ENCODE peak calls at places on chromosome 14, in ten cellular contexts. One of them, this sample, is unnamed.

GRCh38 chr14:89519000-89519399 is 102.0 kb upstream of the FOXN3 start:
- DNase-seq in ascending aorta: no peak
- DNase-seq in Peyer's patch: no peak
- DNase-seq in keratinocyte: no peak
- DNase-seq in upper lobe of left lung: no peak
- DNase-seq in cardiac muscle cell: no peak
- DNase-seq in mammary epithelial cell: no peak
- DNase-seq in fibroblast of lung: peak; percentile 84
- DNase-seq in GM23248: no peak
- DNase-seq in hepatocyte: no peak
- DNase-seq in this sample: no peak

GRCh38 chr14:75404843-75405242 is 23.0 kb upstream of the JDP2 start:
- DNase-seq in cardiac muscle cell: no peak
- DNase-seq in ascending aorta: no peak
- DNase-seq in GM23248: no peak
- DNase-seq in fibroblast of lung: no peak
- DNase-seq in Peyer's patch: no peak
- DNase-seq in keratinocyte: no peak
- DNase-seq in hepatocyte: no peak
- DNase-seq in upper lobe of left lung: peak; percentile 79
- DNase-seq in mammary epithelial cell: no peak
- DNase-seq in this sample: no peak

GRCh38 chr14:74913986-74914573 is 9.0 kb downstream of the RPS6KL1 start:
- DNase-seq in hepatocyte: peak; percentile 87
- DNase-seq in Peyer's patch: no peak
- DNase-seq in cardiac muscle cell: peak; percentile 75
- DNase-seq in mammary epithelial cell: peak; percentile 57
- DNase-seq in keratinocyte: no peak
- DNase-seq in fibroblast of lung: peak; percentile 83
- DNase-seq in ascending aorta: no peak
- DNase-seq in GM23248: peak; percentile 90
- DNase-seq in upper lobe of left lung: peak; percentile 40
- DNase-seq in this sample: peak; percentile 86

GRCh38 chr14:104141621-104142091 is 3.3 kb downstream of the KIF26A start:
- DNase-seq in cardiac muscle cell: no peak
- DNase-seq in hepatocyte: no peak
- DNase-seq in GM23248: no peak
- DNase-seq in fibroblast of lung: no peak
- DNase-seq in mammary epithelial cell: no peak
- DNase-seq in Peyer's patch: no peak
- DNase-seq in upper lobe of left lung: no peak
- DNase-seq in keratinocyte: no peak
- DNase-seq in ascending aorta: no peak
- DNase-seq in this sample: peak; percentile 45

GRCh38 chr14:83085141-83085540 is 1551.5 kb upstream of the SEL1L start:
- DNase-seq in hepatocyte: no peak
- DNase-seq in fibroblast of lung: no peak
- DNase-seq in mammary epithelial cell: no peak
- DNase-seq in keratinocyte: no peak
- DNase-seq in GM23248: no peak
- DNase-seq in Peyer's patch: no peak
- DNase-seq in ascending aorta: no peak
- DNase-seq in cardiac muscle cell: no peak
- DNase-seq in upper lobe of left lung: no peak
- DNase-seq in this sample: no peak

GRCh38 chr14:104014764-104015163 is 70.7 kb upstream of the ASPG start:
- DNase-seq in Peyer's patch: no peak
- DNase-seq in fibroblast of lung: no peak
- DNase-seq in keratinocyte: no peak
- DNase-seq in hepatocyte: no peak
- DNase-seq in GM23248: no peak
- DNase-seq in cardiac muscle cell: no peak
- DNase-seq in upper lobe of left lung: no peak
- DNase-seq in ascending aorta: no peak
- DNase-seq in mammary epithelial cell: no peak
- DNase-seq in this sample: no peak

GRCh38 chr14:37585971-37586759 is 8.9 kb downstream of the FOXA1 start:
- DNase-seq in Peyer's patch: no peak
- DNase-seq in keratinocyte: no peak
- DNase-seq in cardiac muscle cell: no peak
- DNase-seq in fibroblast of lung: no peak
- DNase-seq in mammary epithelial cell: no peak
- DNase-seq in ascending aorta: no peak
- DNase-seq in hepatocyte: no peak
- DNase-seq in GM23248: no peak
- DNase-seq in upper lobe of left lung: no peak
- DNase-seq in this sample: no peak

GRCh38 chr14:90567991-90568390 is 171.2 kb downstream of the CALM1 start:
- DNase-seq in Peyer's patch: no peak
- DNase-seq in keratinocyte: no peak
- DNase-seq in mammary epithelial cell: no peak
- DNase-seq in cardiac muscle cell: no peak
- DNase-seq in ascending aorta: no peak
- DNase-seq in fibroblast of lung: no peak
- DNase-seq in upper lobe of left lung: no peak
- DNase-seq in hepatocyte: no peak
- DNase-seq in GM23248: no peak
- DNase-seq in this sample: no peak

GRCh38 chr14:101762530-101763101 is 1.1 kb downstream of the PPP2R5C start:
- DNase-seq in GM23248: no peak
- DNase-seq in ascending aorta: no peak
- DNase-seq in hepatocyte: no peak
- DNase-seq in upper lobe of left lung: no peak
- DNase-seq in mammary epithelial cell: no peak
- DNase-seq in fibroblast of lung: no peak
- DNase-seq in cardiac muscle cell: no peak
- DNase-seq in keratinocyte: no peak
- DNase-seq in Peyer's patch: no peak
- DNase-seq in this sample: no peak

GRCh38 chr14:32468955-32469354 is 139.9 kb downstream of the AKAP6 start:
- DNase-seq in mammary epithelial cell: peak; percentile 80
- DNase-seq in GM23248: peak; percentile 94
- DNase-seq in keratinocyte: no peak
- DNase-seq in ascending aorta: no peak
- DNase-seq in fibroblast of lung: peak; percentile 84
- DNase-seq in upper lobe of left lung: no peak
- DNase-seq in Peyer's patch: no peak
- DNase-seq in cardiac muscle cell: no peak
- DNase-seq in hepatocyte: peak; percentile 20
- DNase-seq in this sample: peak; percentile 31

GRCh38 chr14:79890527-79890926 is 320.8 kb downstream of the DIO2 start:
- DNase-seq in keratinocyte: no peak
- DNase-seq in mammary epithelial cell: no peak
- DNase-seq in hepatocyte: no peak
- DNase-seq in GM23248: no peak
- DNase-seq in upper lobe of left lung: no peak
- DNase-seq in ascending aorta: no peak
- DNase-seq in fibroblast of lung: no peak
- DNase-seq in Peyer's patch: no peak
- DNase-seq in cardiac muscle cell: no peak
- DNase-seq in this sample: no peak

GRCh38 chr14:67579636-67580035 is 20.4 kb downstream of the PIGH start:
- DNase-seq in upper lobe of left lung: no peak
- DNase-seq in Peyer's patch: no peak
- DNase-seq in fibroblast of lung: no peak
- DNase-seq in cardiac muscle cell: no peak
- DNase-seq in keratinocyte: no peak
- DNase-seq in mammary epithelial cell: no peak
- DNase-seq in GM23248: no peak
- DNase-seq in hepatocyte: no peak
- DNase-seq in ascending aorta: no peak
- DNase-seq in this sample: no peak
- H3K4me1 ChIP-seq in upper lobe of left lung: no peaks in the 10 kb centered on the region
- H3K4me1 ChIP-seq in Peyer's patch: no peaks in the 10 kb centered on the region
- H3K4me1 ChIP-seq in fibroblast of lung: no peaks in the 10 kb centered on the region
- H3K4me1 ChIP-seq in cardiac muscle cell: no peaks in the 10 kb centered on the region
- H3K4me1 ChIP-seq in keratinocyte: no peaks in the 10 kb centered on the region
- H3K4me1 ChIP-seq in mammary epithelial cell: no peaks in the 10 kb centered on the region
- H3K4me1 ChIP-seq in GM23248: no peaks in the 10 kb centered on the region
- H3K4me1 ChIP-seq in hepatocyte: peaks cover 15% of the 10 kb centered on the region
- H3K4me1 ChIP-seq in ascending aorta: no peaks in the 10 kb centered on the region
- H3K4me1 ChIP-seq in this sample: no peaks in the 10 kb centered on the region

DNA sequence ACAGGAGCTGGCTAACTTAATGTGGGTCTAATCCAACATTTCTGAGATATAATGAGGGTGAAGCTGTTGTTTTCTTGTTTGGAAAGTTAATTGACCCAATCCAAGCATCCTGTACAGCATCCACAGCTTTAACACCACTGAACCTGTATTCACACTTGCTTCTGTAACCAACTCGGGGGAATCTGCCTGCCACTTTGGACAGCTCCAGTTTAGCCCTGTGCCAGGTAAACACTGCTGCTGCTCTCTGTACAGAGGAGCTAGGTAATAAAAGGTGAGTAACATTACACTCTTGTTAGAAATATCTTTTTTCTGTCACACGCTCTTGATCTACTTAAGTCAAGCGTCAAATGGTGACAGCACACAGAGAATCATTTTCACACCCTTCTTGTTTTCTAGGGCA is 700 bp downstream of the OR11G2 start:
- DNase-seq in mammary epithelial cell: no peak
- DNase-seq in ascending aorta: no peak
- DNase-seq in keratinocyte: no peak
- DNase-seq in Peyer's patch: no peak
- DNase-seq in fibroblast of lung: no peak
- DNase-seq in cardiac muscle cell: no peak
- DNase-seq in upper lobe of left lung: no peak
- DNase-seq in hepatocyte: no peak
- DNase-seq in GM23248: no peak
- DNase-seq in this sample: no peak
- H3K9me3 ChIP-seq in mammary epithelial cell: peaks cover 16% of the 10 kb centered on the region
- H3K9me3 ChIP-seq in ascending aorta: no peaks in the 10 kb centered on the region
- H3K9me3 ChIP-seq in keratinocyte: no peaks in the 10 kb centered on the region
- H3K9me3 ChIP-seq in Peyer's patch: no peaks in the 10 kb centered on the region
- H3K9me3 ChIP-seq in fibroblast of lung: no peaks in the 10 kb centered on the region
- H3K9me3 ChIP-seq in cardiac muscle cell: no peaks in the 10 kb centered on the region
- H3K9me3 ChIP-seq in upper lobe of left lung: no peaks in the 10 kb centered on the region
- H3K9me3 ChIP-seq in hepatocyte: no peaks in the 10 kb centered on the region
- H3K9me3 ChIP-seq in GM23248: no peaks in the 10 kb centered on the region
- H3K9me3 ChIP-seq in this sample: no peaks in the 10 kb centered on the region

GRCh38 chr14:77307099-77307496 is 13.6 kb downstream of the POMT2 start:
- DNase-seq in ascending aorta: no peak
- DNase-seq in mammary epithelial cell: peak; percentile 57
- DNase-seq in hepatocyte: peak; percentile 37
- DNase-seq in fibroblast of lung: no peak
- DNase-seq in Peyer's patch: no peak
- DNase-seq in keratinocyte: no peak
- DNase-seq in upper lobe of left lung: no peak
- DNase-seq in cardiac muscle cell: no peak
- DNase-seq in GM23248: peak; percentile 41
- DNase-seq in this sample: no peak
- H3K27ac ChIP-seq in ascending aorta: peak overlapping the region; percentile 31
- H3K27ac ChIP-seq in mammary epithelial cell: no peak overlapping the region
- H3K27ac ChIP-seq in hepatocyte: peak overlapping the region; percentile 24
- H3K27ac ChIP-seq in fibroblast of lung: no peak overlapping the region
- H3K27ac ChIP-seq in Peyer's patch: no peak overlapping the region
- H3K27ac ChIP-seq in keratinocyte: no peak overlapping the region
- H3K27ac ChIP-seq in upper lobe of left lung: no peak overlapping the region
- H3K27ac ChIP-seq in cardiac muscle cell: no peak overlapping the region
- H3K27ac ChIP-seq in GM23248: peak overlapping the region; percentile 52
- H3K27ac ChIP-seq in this sample: peak overlapping the region; percentile 47

GRCh38 chr14:52907949-52908348 is 42.9 kb downstream of the FERMT2 start:
- DNase-seq in GM23248: no peak
- DNase-seq in upper lobe of left lung: no peak
- DNase-seq in mammary epithelial cell: no peak
- DNase-seq in hepatocyte: no peak
- DNase-seq in Peyer's patch: no peak
- DNase-seq in fibroblast of lung: no peak
- DNase-seq in ascending aorta: no peak
- DNase-seq in cardiac muscle cell: no peak
- DNase-seq in keratinocyte: no peak
- DNase-seq in this sample: no peak

GRCh38 chr14:52906141-52906601 is 44.7 kb downstream of the FERMT2 start:
- DNase-seq in Peyer's patch: no peak
- DNase-seq in mammary epithelial cell: peak; percentile 83
- DNase-seq in keratinocyte: peak; percentile 44
- DNase-seq in cardiac muscle cell: no peak
- DNase-seq in hepatocyte: no peak
- DNase-seq in ascending aorta: no peak
- DNase-seq in fibroblast of lung: peak; percentile 94
- DNase-seq in upper lobe of left lung: no peak
- DNase-seq in GM23248: peak; percentile 93
- DNase-seq in this sample: no peak

GRCh38 chr14:52900731-52901130 is 50.1 kb downstream of the FERMT2 start:
- DNase-seq in keratinocyte: peak; percentile 71
- DNase-seq in ascending aorta: no peak
- DNase-seq in fibroblast of lung: no peak
- DNase-seq in Peyer's patch: no peak
- DNase-seq in hepatocyte: no peak
- DNase-seq in mammary epithelial cell: peak; percentile 33
- DNase-seq in cardiac muscle cell: no peak
- DNase-seq in GM23248: no peak
- DNase-seq in upper lobe of left lung: no peak
- DNase-seq in this sample: no peak

GRCh38 chr14:52901357-52901980 is 49.4 kb downstream of the FERMT2 start:
- DNase-seq in ascending aorta: no peak
- DNase-seq in Peyer's patch: no peak
- DNase-seq in fibroblast of lung: no peak
- DNase-seq in hepatocyte: no peak
- DNase-seq in keratinocyte: no peak
- DNase-seq in upper lobe of left lung: no peak
- DNase-seq in cardiac muscle cell: no peak
- DNase-seq in GM23248: no peak
- DNase-seq in mammary epithelial cell: no peak
- DNase-seq in this sample: no peak

GRCh38 chr14:52902971-52903385 is 47.9 kb downstream of the FERMT2 start:
- DNase-seq in keratinocyte: no peak
- DNase-seq in ascending aorta: no peak
- DNase-seq in hepatocyte: no peak
- DNase-seq in fibroblast of lung: peak; percentile 59
- DNase-seq in Peyer's patch: no peak
- DNase-seq in mammary epithelial cell: peak; percentile 29
- DNase-seq in upper lobe of left lung: no peak
- DNase-seq in GM23248: peak; percentile 61
- DNase-seq in cardiac muscle cell: no peak
- DNase-seq in this sample: no peak
- H3K4me1 ChIP-seq in keratinocyte: peaks cover 36% of the 10 kb centered on the region
- H3K4me1 ChIP-seq in ascending aorta: no peaks in the 10 kb centered on the region
- H3K4me1 ChIP-seq in hepatocyte: no peaks in the 10 kb centered on the region
- H3K4me1 ChIP-seq in fibroblast of lung: peaks cover 17% of the 10 kb centered on the region
- H3K4me1 ChIP-seq in Peyer's patch: no peaks in the 10 kb centered on the region
- H3K4me1 ChIP-seq in mammary epithelial cell: peaks cover 26% of the 10 kb centered on the region
- H3K4me1 ChIP-seq in upper lobe of left lung: peaks cover 15% of the 10 kb centered on the region
- H3K4me1 ChIP-seq in GM23248: peaks cover 72% of the 10 kb centered on the region
- H3K4me1 ChIP-seq in cardiac muscle cell: peaks cover 5% of the 10 kb centered on the region
- H3K4me1 ChIP-seq in this sample: peaks cover 95% of the 10 kb centered on the region

DNA sequence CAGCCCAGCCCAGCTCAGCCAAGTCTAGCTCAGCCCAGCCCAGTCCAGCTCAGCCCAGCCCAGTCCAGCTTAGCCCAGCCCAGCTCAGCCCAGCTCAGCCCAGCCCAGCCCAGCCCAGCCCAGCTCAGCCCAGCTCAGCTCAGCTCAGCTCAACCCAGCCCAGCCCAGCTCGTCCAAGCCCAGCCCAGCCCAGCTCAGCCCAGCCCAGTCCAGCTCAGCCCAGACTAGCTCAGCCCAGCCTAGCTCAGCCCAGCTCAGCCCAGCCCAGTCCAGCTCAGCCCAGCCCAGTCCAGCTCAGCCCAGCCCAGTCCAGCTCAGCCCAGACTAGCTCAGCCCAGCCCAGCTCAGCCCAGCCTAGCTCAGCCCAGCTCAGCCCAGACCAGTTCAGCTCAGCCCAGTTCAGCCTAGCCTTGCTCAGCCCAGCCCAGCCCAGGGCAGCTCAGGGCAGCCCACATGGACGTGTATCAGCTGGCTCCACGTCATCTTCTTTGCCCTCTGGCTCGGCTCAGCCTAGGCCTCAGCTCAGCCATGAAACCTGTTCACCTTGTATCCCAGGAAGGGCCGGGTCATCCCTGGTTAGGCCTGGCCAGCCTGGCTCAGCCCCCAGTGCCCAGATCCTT is 185.6 kb downstream of the TMEM121 start:
- DNase-seq in mammary epithelial cell: no peak
- DNase-seq in ascending aorta: no peak
- DNase-seq in GM23248: no peak
- DNase-seq in hepatocyte: no peak
- DNase-seq in fibroblast of lung: no peak
- DNase-seq in cardiac muscle cell: no peak
- DNase-seq in keratinocyte: no peak
- DNase-seq in upper lobe of left lung: no peak
- DNase-seq in Peyer's patch: no peak
- DNase-seq in this sample: no peak
- H3K9me3 ChIP-seq in mammary epithelial cell: peaks cover 19% of the 10 kb centered on the region
- H3K9me3 ChIP-seq in ascending aorta: no peaks in the 10 kb centered on the region
- H3K9me3 ChIP-seq in GM23248: no peaks in the 10 kb centered on the region
- H3K9me3 ChIP-seq in hepatocyte: no peaks in the 10 kb centered on the region
- H3K9me3 ChIP-seq in fibroblast of lung: no peaks in the 10 kb centered on the region
- H3K9me3 ChIP-seq in cardiac muscle cell: no peaks in the 10 kb centered on the region
- H3K9me3 ChIP-seq in keratinocyte: peaks cover 10% of the 10 kb centered on the region
- H3K9me3 ChIP-seq in upper lobe of left lung: no peaks in the 10 kb centered on the region
- H3K9me3 ChIP-seq in Peyer's patch: no peaks in the 10 kb centered on the region
- H3K9me3 ChIP-seq in this sample: no peaks in the 10 kb centered on the region